ENCODE peak calls at places on chromosomes 5 and 9, in four cellular contexts. Q is omental fat pad, F is bronchial epithelial cell, B is brain microvascular endothelial cell. W is an unnamed sample.
A peak's percentile ranks its signal among the peaks of the same experiment; 100 is the strongest.

GRCh38 chr5:151174612-151175101 is 17.1 kb upstream of the ANXA6 start:
- DNase-seq in Q (no peak), F (no peak), B (no peak), W (no peak)

GRCh38 chr5:79893485-79893884 is 97.6 kb downstream of the MTX3 start:
- DNase-seq in Q (no peak), F (no peak), B (no peak), W (no peak)

GRCh38 chr9:86591472-86591871 is 237.3 kb upstream of the TUT7 start:
- DNase-seq in Q (no peak), F (peak; percentile 13), B (no peak), W (no peak)

GRCh38 chr5:111301264-111301663 is 77.1 kb downstream of the CAMK4 start:
- DNase-seq in Q (no peak), F (no peak), B (no peak), W (no peak)

GRCh38 chr5:71830626-71831539 is 111.8 kb downstream of the CARTPT start:
- DNase-seq in Q (peak; percentile 38), F (peak; percentile 64), B (peak; percentile 93), W (peak; percentile 69)

GRCh38 chr9:110131499-110131898 is 76.5 kb downstream of the C9orf152 start:
- DNase-seq in Q (no peak), F (no peak), B (no peak), W (no peak)

GRCh38 chr5:152688561-152689274 is 283.6 kb upstream of the NMUR2 start:
- DNase-seq in Q (no peak), F (peak; percentile 88), B (peak; percentile 37), W (peak; percentile 97)

GRCh38 chr5:22889714-22890113 is 36.6 kb upstream of the CDH12 start:
- DNase-seq in Q (no peak), F (no peak), B (no peak), W (no peak)

GRCh38 chr9:110427497-110428104 is 89.9 kb upstream of the TXNDC8 start:
- DNase-seq in Q (no peak), F (peak; percentile 26), B (peak; percentile 52), W (no peak)

GRCh38 chr5:27315541-27316282 is 277.3 kb upstream of the CDH9 start:
- DNase-seq in Q (no peak), F (peak; percentile 77), B (peak; percentile 42), W (peak; percentile 66)

GRCh38 chr5:43362725-43363435 is 49.3 kb downstream of the CCL28 start:
- DNase-seq in Q (no peak), F (peak; percentile 92), B (no peak), W (no peak)

GRCh38 chr5:79962580-79963222 is 28.4 kb downstream of the MTX3 start:
- DNase-seq in Q (no peak), F (peak; percentile 47), B (peak; percentile 39), W (no peak)

GRCh38 chr9:125169889-125170288 is 19.7 kb downstream of the PPP6C start:
- DNase-seq in Q (no peak), F (no peak), B (no peak), W (no peak)

GRCh38 chr9:134563397-134563796 is 78.2 kb upstream of the COL5A1 start:
- DNase-seq in Q (no peak), F (no peak), B (no peak), W (no peak)

GRCh38 chr5:19880430-19880829 is 107.6 kb downstream of the CDH18 start:
- DNase-seq in Q (no peak), F (no peak), B (no peak), W (no peak)

GRCh38 chr5:135114759-135115158 is 80.7 kb upstream of the PITX1 start:
- DNase-seq in Q (no peak), F (peak; percentile 73), B (no peak), W (no peak)

GRCh38 chr5:97142521-97143254 is at the start of gene LIX1:
- DNase-seq in Q (no peak), F (peak; percentile 28), B (peak; percentile 47), W (peak; percentile 34)

GRCh38 chr9:5574097-5574496 is 54.8 kb upstream of the RIC1 start:
- DNase-seq in Q (no peak), F (no peak), B (no peak), W (no peak)

GRCh38 chr9:5578018-5578697 is 50.7 kb upstream of the RIC1 start:
- DNase-seq in Q (no peak), F (no peak), B (no peak), W (no peak)

GRCh38 chr9:5571629-5572232 is 57.2 kb upstream of the RIC1 start:
- DNase-seq in Q (no peak), F (no peak), B (no peak), W (no peak)

GRCh38 chr9:5577225-5577624 is 51.7 kb upstream of the RIC1 start:
- DNase-seq in Q (no peak), F (no peak), B (no peak), W (no peak)

DNA sequence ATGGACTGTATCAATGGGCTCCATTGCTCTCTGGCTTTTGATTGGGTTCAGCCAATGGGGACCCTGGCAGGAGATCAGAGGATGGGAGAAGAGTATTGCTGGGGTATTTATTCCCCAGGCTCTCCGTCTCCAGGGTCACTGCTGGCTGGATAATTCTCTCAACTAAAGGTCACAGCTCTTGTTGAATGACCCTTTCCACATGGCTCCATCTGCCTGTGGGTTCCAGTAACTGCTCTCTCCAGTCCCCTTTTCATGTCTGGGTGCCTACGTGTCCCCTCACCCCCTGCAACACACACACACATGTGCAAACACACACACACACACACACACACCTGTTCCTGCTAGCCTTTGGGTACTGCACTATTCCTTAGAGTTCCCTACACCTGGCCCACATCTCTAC is 53.9 kb upstream of the RIC1 start:
- DNase-seq in Q (no peak), F (no peak), B (no peak), W (no peak)
- TF ChIP-seq CTCF in Q (no peak), F (peak; percentile 10), B (peak; percentile 20), W (no peak)

GRCh38 chr9:4640027-4640426 is 22.1 kb upstream of the PLPP6 start:
- DNase-seq in Q (no peak), F (peak; percentile 17), B (peak; percentile 29), W (peak; percentile 22)
- TF ChIP-seq CTCF in Q (no peak), F (peak; percentile 23), B (peak; percentile 69), W (peak; percentile 65)

GRCh38 chr9:13412323-13412722 is 132.8 kb upstream of the MPDZ start:
- DNase-seq in Q (no peak), F (no peak), B (no peak), W (no peak)

GRCh38 chr9:13411827-13412226 is 132.3 kb upstream of the MPDZ start:
- DNase-seq in Q (no peak), F (no peak), B (no peak), W (no peak)

DNA sequence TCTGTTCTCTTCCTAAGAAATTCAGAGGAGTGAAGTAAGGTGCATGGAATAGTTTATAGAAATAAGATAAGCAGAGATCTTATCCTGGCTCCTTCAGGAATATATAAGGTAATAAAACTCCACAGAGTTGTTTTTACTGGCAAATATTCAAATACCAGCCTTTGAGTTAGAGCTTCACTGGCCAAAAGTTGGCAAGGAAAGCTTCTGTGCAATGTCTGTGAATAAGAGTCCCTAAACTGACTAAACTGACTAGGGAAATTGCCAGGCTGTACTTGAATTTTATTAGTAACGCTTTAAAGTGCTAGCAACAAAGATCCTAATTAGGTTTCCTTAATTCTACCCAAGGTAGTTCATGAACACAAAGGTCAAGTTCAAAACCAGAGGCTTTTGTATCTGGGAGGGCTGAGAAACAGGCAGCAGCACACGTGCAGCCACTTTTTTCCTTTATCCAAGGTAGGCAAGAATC is 131.1 kb upstream of the MPDZ start:
- DNase-seq in Q (no peak), F (no peak), B (no peak), W (peak; percentile 22)
- TF ChIP-seq CTCF in Q (no peak), F (no peak), B (no peak), W (no peak)

GRCh38 chr5:141328231-141328630 is 2.1 kb upstream of the PCDHGA1 start:
- DNase-seq in Q (no peak), F (no peak), B (no peak), W (no peak)

GRCh38 chr5:141322261-141322660 is 1.7 kb upstream of the TAF7 start:
- DNase-seq in Q (no peak), F (no peak), B (no peak), W (no peak)

GRCh38 chr5:141320225-141321169 is at the start of gene TAF7:
- DNase-seq in Q (peak; percentile 50), F (peak; percentile 88), B (peak; percentile 86), W (peak; percentile 90)

GRCh38 chr5:141330299-141331080 is at the start of gene PCDHGA1:
- DNase-seq in Q (no peak), F (peak; percentile 40), B (peak; percentile 66), W (no peak)

DNA sequence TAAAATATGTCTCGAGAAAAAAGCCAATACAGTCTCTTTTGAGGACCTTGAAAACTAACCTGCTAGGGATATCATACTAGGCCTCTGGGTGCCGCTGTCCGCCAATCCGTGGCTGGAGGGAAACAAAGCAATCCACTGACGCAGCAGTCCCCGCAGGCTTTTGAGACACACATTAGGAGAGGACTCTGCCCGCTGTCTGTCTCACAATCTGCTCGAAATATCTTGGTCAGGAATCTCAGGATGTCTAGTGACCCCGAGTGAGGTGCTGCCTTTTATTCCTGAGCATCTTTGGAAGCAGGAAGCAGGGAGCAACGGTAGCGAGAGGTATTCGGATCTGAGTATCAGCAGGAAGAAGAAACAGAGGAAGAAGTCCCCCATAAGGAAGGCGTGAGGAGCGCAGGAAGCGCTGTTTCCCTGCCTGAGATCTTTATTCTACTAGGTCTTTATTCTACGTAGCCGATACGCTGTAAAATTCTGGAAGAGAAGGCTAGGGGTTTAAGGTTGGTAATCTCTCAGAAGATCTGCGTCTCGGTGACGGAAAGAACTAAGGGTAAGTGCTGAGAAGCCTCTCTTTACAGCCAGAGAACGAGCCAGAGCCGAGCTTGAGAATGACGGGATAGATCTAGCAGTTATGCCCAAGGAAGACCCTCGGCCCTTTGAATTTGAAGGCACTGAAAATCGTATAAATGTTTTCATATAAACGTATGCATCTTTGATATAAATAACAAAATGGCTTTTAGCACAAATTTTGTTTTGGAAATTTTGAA is 4.0 kb upstream of the PCDHGA1 start:
- DNase-seq in Q (no peak), F (peak; percentile 53), B (peak; percentile 80), W (peak; percentile 20)
- TF ChIP-seq CTCF in Q (no peak), F (peak; percentile 46), B (peak; percentile 77), W (peak; percentile 64)

GRCh38 chr9:91736311-91736710 is 213.7 kb downstream of the ROR2 start:
- DNase-seq in Q (no peak), F (no peak), B (no peak), W (no peak)

GRCh38 chr9:91736898-91737601 is 213.0 kb downstream of the ROR2 start:
- DNase-seq in Q (no peak), F (no peak), B (no peak), W (no peak)

GRCh38 chr9:91741529-91741928 is 208.5 kb downstream of the ROR2 start:
- DNase-seq in Q (no peak), F (peak; percentile 74), B (peak; percentile 69), W (peak; percentile 11)

GRCh38 chr9:91744114-91744513 is 205.9 kb downstream of the ROR2 start:
- DNase-seq in Q (no peak), F (no peak), B (no peak), W (no peak)

GRCh38 chr9:91740713-91741112 is 209.3 kb downstream of the ROR2 start:
- DNase-seq in Q (peak; percentile 54), F (peak; percentile 22), B (peak; percentile 68), W (peak; percentile 8)
- TF ChIP-seq CTCF in Q (no peak), F (peak; percentile 10), B (peak; percentile 36), W (peak; percentile 36)

GRCh38 chr5:75325242-75325641 is 11.8 kb upstream of the HMGCR start:
- DNase-seq in Q (no peak), F (no peak), B (no peak), W (no peak)
- TF ChIP-seq CTCF in Q (no peak), F (no peak), B (peak; percentile 11), W (no peak)